ENCODE peak calls at places on chromosomes 3 and 15, in nine cellular contexts. Q is A549, E is adrenal gland, A is stomach, G is heart left ventricle, P is esophagus squamous epithelium, N is thyroid gland, B is testis, F is HepG2. M is an unnamed sample.

GRCh38 chr15:69156726-69157381 is 3.6 kb upstream of the GLCE start:
- DNase-seq in B (no peak), E (no peak), P (no peak), N (no peak), A (no peak), G (no peak), Q (no peak), F (no peak), M (no peak)

GRCh38 chr3:72270072-72270611 is 485.2 kb upstream of the PROK2 start:
- DNase-seq in N (peak; percentile 56), E (peak; percentile 97), G (peak; percentile 86), Q (peak; percentile 36), F (peak; percentile 87), A (peak; percentile 75), B (peak; percentile 96), P (peak; percentile 34), M (peak; percentile 78)

GRCh38 chr15:85463273-85463937 is 83.0 kb downstream of the AKAP13 start:
- DNase-seq in N (no peak), F (no peak), A (no peak), P (no peak), E (no peak), G (no peak), B (no peak), Q (no peak), M (no peak)

GRCh38 chr3:101936419-101937331 is 87.4 kb downstream of the NFKBIZ start:
- DNase-seq in B (no peak), A (no peak), E (no peak), Q (no peak), F (no peak), G (no peak), N (no peak), P (no peak), M (peak; percentile 45)

GRCh38 chr3:101084404-101084803 is 91.2 kb upstream of the ABI3BP start:
- DNase-seq in F (no peak), A (no peak), Q (no peak), G (no peak), B (no peak), P (no peak), E (no peak), N (no peak), M (no peak)

GRCh38 chr3:58824285-58824684 is 157.7 kb upstream of the FAM3D start:
- DNase-seq in E (peak; percentile 49), F (peak; percentile 30), N (no peak), G (peak; percentile 8), Q (peak; percentile 4), P (no peak), A (peak; percentile 74), B (peak; percentile 76), M (peak; percentile 78)

GRCh38 chr15:40265355-40265754 is 17.5 kb downstream of the ANKRD63 start:
- DNase-seq in B (no peak), F (no peak), E (no peak), A (no peak), N (no peak), Q (no peak), G (no peak), P (no peak), M (no peak)

GRCh38 chr3:160935413-160936095 is 169.6 kb downstream of the B3GALNT1 start:
- DNase-seq in B (no peak), P (no peak), Q (no peak), F (peak; percentile 43), G (no peak), E (peak; percentile 61), A (no peak), N (no peak), M (no peak)

GRCh38 chr3:36734742-36735141 is 29.6 kb downstream of the DCLK3 start:
- DNase-seq in G (no peak), A (no peak), B (no peak), N (no peak), Q (no peak), E (no peak), F (no peak), P (no peak), M (no peak)
- TF ChIP-seq CTCF in G (no peak), A (no peak), B (no peak), N (no peak), Q (no peak), E (no peak), F (no peak), P (no peak), M (no peak)

GRCh38 chr3:196215493-196215892 is 841 bp upstream of the SLC51A start:
- DNase-seq in E (no peak), B (no peak), P (no peak), A (no peak), F (no peak), Q (no peak), N (no peak), G (no peak), M (no peak)
- H3K27ac ChIP-seq in E (peak overlapping the region; percentile 46), B (peak overlapping the region; percentile 81), P (no peak overlapping the region), A (no peak overlapping the region), F (peak overlapping the region; percentile 71), Q (no peak overlapping the region), N (no peak overlapping the region), G (no peak overlapping the region), M (no peak overlapping the region)

DNA sequence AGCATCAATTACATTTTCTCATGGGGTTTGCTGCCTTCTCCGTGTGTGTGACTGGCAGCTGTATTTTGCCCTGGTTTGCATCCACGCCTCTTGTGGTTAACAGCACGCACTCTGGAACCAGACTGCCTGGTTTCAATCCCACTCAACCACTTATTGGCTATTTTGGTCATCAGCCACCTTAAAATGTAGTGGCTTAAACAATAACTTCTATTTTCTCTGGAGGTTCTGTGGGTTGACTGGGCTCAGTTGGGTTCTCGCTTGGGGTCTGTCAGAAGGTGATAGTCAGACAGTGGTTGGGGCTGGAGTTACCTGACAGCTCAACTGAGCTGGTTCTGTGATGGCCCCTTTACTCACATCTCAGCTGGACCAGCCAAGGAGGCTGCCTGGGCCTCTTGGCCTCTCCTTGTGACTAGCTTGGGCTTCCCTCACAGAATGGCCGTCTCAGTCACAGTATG is 36.8 kb downstream of the EHD4 start:
- DNase-seq in G (no peak), Q (no peak), F (no peak), A (no peak), P (no peak), E (no peak), B (no peak), N (no peak), M (no peak)
- TF ChIP-seq POLR2A in G (no peak), Q (no peak), F (no peak), A (no peak), P (no peak), E (no peak), B (no peak), N (no peak), M (no peak)

DNA sequence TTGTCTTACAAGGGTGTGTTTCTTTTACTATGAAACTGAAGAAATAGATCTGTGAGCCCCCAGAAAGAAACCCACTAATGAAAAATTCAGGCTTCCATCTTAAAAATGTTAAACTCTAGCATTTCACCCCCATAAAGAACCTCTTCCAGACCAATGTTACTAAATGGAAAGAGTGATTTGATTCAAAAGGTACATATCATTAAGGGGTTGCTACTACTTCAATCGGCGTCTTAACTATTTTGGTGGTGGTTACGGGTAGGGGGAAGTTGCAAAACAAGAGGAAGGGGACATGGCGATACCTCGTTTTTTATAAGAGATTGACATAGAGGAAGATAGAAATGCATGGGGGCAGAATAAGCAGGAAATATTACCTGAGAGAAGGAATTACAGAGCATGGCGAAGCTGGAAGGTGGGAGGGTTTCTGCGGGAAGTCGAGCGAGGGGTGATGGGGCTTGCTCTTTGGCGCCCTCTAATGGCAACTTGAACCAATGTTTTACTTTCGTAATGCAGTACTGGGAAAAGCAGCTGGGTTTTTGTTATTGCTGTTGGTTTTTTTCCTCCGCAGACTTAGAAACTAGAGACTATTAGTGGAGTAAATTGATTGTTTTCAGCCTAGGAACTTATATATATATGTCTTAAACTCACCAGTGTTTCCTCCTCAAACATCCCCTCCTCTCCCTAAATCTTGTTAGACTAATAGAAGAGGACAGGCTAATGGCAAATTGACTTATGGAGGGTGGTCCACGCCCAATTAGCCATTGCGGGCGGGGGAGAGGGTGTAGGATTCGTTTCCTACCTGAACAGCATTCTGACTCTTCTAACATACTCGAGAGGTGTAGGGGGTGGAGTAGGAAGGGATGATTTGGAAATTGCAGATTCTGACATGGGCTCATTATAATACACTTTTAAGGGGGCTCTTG is 11.3 kb upstream of the SOX2 start:
- DNase-seq in Q (peak; percentile 50), A (peak; percentile 77), E (peak; percentile 80), F (peak; percentile 44), N (peak; percentile 67), P (no peak), G (peak; percentile 60), B (peak; percentile 88), M (peak; percentile 89)
- TF ChIP-seq CTCF in Q (peak; percentile 74), A (no peak), E (peak; percentile 94), F (peak; percentile 74), N (peak; percentile 84), P (peak; percentile 69), G (peak; percentile 87), B (peak; percentile 76), M (peak; percentile 90)

DNA sequence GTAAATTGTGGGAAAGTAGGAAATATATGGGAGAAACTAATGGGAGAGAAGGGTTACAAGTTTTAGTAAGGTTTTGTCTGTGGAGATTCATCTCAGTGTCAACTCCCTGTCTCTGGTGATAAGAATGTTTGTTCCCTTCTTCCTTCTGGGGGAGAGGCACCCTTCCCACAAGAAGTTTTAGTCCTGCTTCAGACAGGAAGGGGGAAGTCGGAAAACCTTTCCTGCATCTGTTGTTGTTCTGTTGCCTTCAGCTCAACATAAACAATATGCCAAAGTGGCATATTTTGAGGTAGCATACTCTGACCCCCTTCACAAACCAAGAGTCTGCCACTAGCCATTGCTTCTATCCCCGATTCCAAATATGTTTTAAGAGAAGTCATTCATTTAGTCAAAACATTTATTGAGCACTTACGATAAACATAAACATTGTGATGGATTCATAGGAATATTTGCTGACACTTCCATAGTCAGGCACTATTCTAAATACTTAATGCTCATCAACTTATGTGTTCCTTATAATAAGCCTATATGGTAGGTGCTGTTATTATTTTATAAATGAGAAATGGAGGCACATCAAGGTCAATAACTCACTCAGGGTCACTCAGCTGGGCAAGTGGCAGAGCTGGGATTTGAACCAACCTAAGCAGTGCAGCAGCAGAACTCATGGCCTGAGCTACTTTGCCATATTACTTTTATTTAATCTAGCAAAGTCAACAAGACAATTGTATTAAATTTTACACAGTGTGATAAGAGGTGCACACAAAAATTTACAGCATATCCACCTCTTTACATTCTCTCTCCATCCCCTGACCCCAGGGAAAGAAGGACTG is 34.2 kb upstream of the TIMP4 start:
- DNase-seq in E (no peak), G (no peak), Q (no peak), F (no peak), B (no peak), N (no peak), P (no peak), A (no peak), M (no peak)
- H3K27ac ChIP-seq in E (no peak overlapping the region), G (no peak overlapping the region), Q (peak overlapping the region; percentile 94), F (no peak overlapping the region), B (no peak overlapping the region), N (peak overlapping the region; percentile 4), P (peak overlapping the region; percentile 79), A (peak overlapping the region; percentile 47), M (peak overlapping the region; percentile 84)

GRCh38 chr15:44720460-44721185 is 9.3 kb downstream of the B2M start:
- DNase-seq in N (no peak), F (no peak), G (no peak), Q (no peak), P (no peak), A (no peak), E (no peak), B (no peak), M (no peak)
- TF ChIP-seq POLR2A in N (no peak), F (no peak), G (no peak), Q (no peak), P (no peak), A (no peak), E (no peak), B (no peak), M (no peak)